ENCODE peak calls at places on chromosomes 4 and X, in nine cellular contexts. R is left ventricle myocardium inferior, T is stomach, M is cardiac muscle cell, Q is aorta, U is IMR-90, W is H9, S is MM.1S, Z is PC-9. F is an unnamed sample. For H3K27me3, the result is how much of the 10 kb centered on the place peaks cover.

GRCh38 chrX:39821011-39821708 is 276.6 kb downstream of the BCOR start:
- DNase-seq in R (peak), T (no peak), M (peak), Q (peak), U (peak), W (peak), S (no peak), Z (no peak), F (no peak)

GRCh38 chrX:134803551-134804183 is 145.4 kb upstream of the PLAC1 start:
- DNase-seq in R (no peak), T (no peak), M (no peak), Q (no peak), U (no peak), W (no peak), S (no peak), Z (no peak), F (no peak)

GRCh38 chrX:47634871-47635575 is 5.3 kb upstream of the CFP start:
- DNase-seq in R (no peak), T (no peak), M (no peak), Q (no peak), U (no peak), W (no peak), S (no peak), Z (no peak), F (no peak)

GRCh38 chr4:108210989-108211725 is 42.4 kb upstream of the LEF1 start:
- DNase-seq in R (no peak), T (no peak), M (no peak), Q (no peak), U (peak), W (no peak), S (no peak), Z (no peak), F (no peak)

GRCh38 chr4:169957785-169958184 is 68.4 kb downstream of the MFAP3L start:
- DNase-seq in R (no peak), T (no peak), M (no peak), Q (no peak), U (no peak), W (no peak), S (no peak), Z (no peak), F (no peak)

GRCh38 chrX:1351981-1352714 is 15.6 kb downstream of the IL3RA start:
- DNase-seq in R (no peak), T (no peak), M (no peak), Q (peak), U (no peak), W (no peak), S (no peak), Z (no peak), F (no peak)

GRCh38 chr4:138406881-138407280 is 164.7 kb upstream of the SLC7A11 start:
- DNase-seq in R (no peak), T (no peak), M (peak), Q (no peak), U (peak), W (no peak), S (no peak), Z (no peak), F (no peak)

GRCh38 chr4:158259955-158260575 is 49.8 kb downstream of the TMEM144 start:
- DNase-seq in R (no peak), T (no peak), M (peak), Q (no peak), U (peak), W (no peak), S (peak), Z (no peak), F (no peak)

GRCh38 chr4:8015512-8015911 is 75.9 kb upstream of the AFAP1 start:
- DNase-seq in R (no peak), T (no peak), M (peak), Q (no peak), U (peak), W (no peak), S (no peak), Z (no peak), F (peak)

GRCh38 chr4:146545102-146545501 is 23.4 kb upstream of the SLC10A7 start:
- DNase-seq in R (no peak), T (no peak), M (peak), Q (no peak), U (peak), W (peak), S (peak), Z (no peak), F (peak)

GRCh38 chr4:87819281-87819919 is 13.4 kb upstream of the MEPE start:
- DNase-seq in R (no peak), T (no peak), M (peak), Q (no peak), U (peak), W (peak), S (no peak), Z (no peak), F (peak)

GRCh38 chrX:111010151-111010550 is 85.8 kb upstream of the PAK3 start:
- DNase-seq in R (no peak), T (no peak), M (no peak), Q (no peak), U (no peak), W (no peak), S (no peak), Z (no peak), F (no peak)

GRCh38 chrX:29662759-29663503 is 552.4 kb upstream of the MAGEB2 start:
- DNase-seq in R (no peak), T (no peak), M (peak), Q (no peak), U (peak), W (no peak), S (no peak), Z (peak), F (peak)

GRCh38 chr4:108834787-108835384 is 72.0 kb upstream of the ETNPPL start:
- DNase-seq in R (no peak), T (no peak), M (peak), Q (no peak), U (peak), W (no peak), S (peak), Z (no peak), F (no peak)

GRCh38 chr4:140884431-140885058 is 128.4 kb upstream of the TBC1D9 start:
- DNase-seq in R (no peak), T (peak), M (peak), Q (no peak), U (peak), W (peak), S (peak), Z (peak), F (peak)

GRCh38 chrX:70422886-70423336 is at the start of gene GDPD2:
- DNase-seq in R (no peak), T (peak), M (peak), Q (no peak), U (no peak), W (peak), S (no peak), Z (no peak), F (no peak)

GRCh38 chrX:23959781-23960180 is 52.0 kb downstream of the CXorf58 start:
- DNase-seq in R (no peak), T (no peak), M (no peak), Q (no peak), U (no peak), W (no peak), S (no peak), Z (no peak), F (no peak)

GRCh38 chr4:96649536-96649935 is 809.6 kb downstream of the PDHA2 start:
- DNase-seq in R (no peak), T (no peak), M (peak), Q (no peak), U (no peak), W (no peak), S (peak), Z (peak), F (peak)

GRCh38 chr4:86670739-86671138 is 76.6 kb downstream of the PTPN13 start:
- DNase-seq in R (no peak), T (no peak), M (peak), Q (no peak), U (peak), W (no peak), S (no peak), Z (peak), F (peak)

GRCh38 chr4:47209833-47210232 is 178.5 kb downstream of the GABRB1 start:
- DNase-seq in R (no peak), T (no peak), M (peak), Q (no peak), U (peak), W (no peak), S (no peak), Z (no peak), F (peak)

GRCh38 chr4:175062183-175062592 is 144.0 kb downstream of the ADAM29 start:
- DNase-seq in R (no peak), T (peak), M (no peak), Q (no peak), U (no peak), W (no peak), S (no peak), Z (no peak), F (no peak)

GRCh38 chr4:125368684-125369083 is 53.9 kb downstream of the FAT4 start:
- DNase-seq in R (no peak), T (no peak), M (peak), Q (no peak), U (peak), W (no peak), S (no peak), Z (no peak), F (peak)
- H3K27me3 ChIP-seq in R (under half), T (under half), M (under half), Q (under half), U (under half), W (under half), S (under half), Z (under half), F (under half)

DNA sequence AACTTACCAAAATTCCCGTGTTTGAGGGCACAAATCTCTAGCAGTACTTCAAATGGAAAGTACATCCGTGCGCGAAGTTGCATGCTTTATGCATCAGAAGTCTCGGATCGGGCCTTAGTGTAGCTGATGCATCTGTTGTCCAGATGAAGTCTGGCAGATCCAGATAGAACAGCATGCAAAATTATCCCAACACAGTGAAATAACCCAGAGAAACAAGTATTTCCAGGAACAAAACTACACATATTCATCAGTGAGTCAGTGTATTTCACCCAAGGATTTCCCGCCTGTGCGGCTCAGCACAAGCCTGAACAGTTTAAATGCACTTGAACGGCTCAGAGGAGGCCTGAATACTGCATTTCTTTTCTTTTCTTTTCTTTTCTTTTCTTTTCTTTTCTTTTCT is 27.4 kb upstream of the CLDN24 start:
- DNase-seq in R (no peak), T (no peak), M (peak), Q (no peak), U (peak), W (no peak), S (no peak), Z (no peak), F (no peak)
- H3K27me3 ChIP-seq in R (half or more), T (under half), M (under half), Q (under half), U (under half), W (under half), S (under half), Z (under half), F (under half)

GRCh38 chr4:173919196-173919595 is 364.3 kb downstream of the FBXO8 start:
- DNase-seq in R (no peak), T (no peak), M (no peak), Q (no peak), U (peak), W (no peak), S (no peak), Z (no peak), F (no peak)
- H3K27me3 ChIP-seq in R (under half), T (under half), M (under half), Q (under half), U (under half), W (under half), S (under half), Z (under half), F (under half)

GRCh38 chr4:4386296-4386735 is 586 bp upstream of the NSG1 start:
- DNase-seq in R (no peak), T (no peak), M (peak), Q (peak), U (no peak), W (peak), S (no peak), Z (no peak), F (no peak)
- H3K27me3 ChIP-seq in R (half or more), T (under half), M (half or more), Q (under half), U (half or more), W (under half), S (under half), Z (under half), F (half or more)